ENCODE peak calls at places on chromosomes 13 and 19, in four cellular contexts. E is stimulated activated CD4-positive, alpha-beta T cell treated with anti-CD3 and anti-CD28 coated beads, Interleukin-2, amount 100 ng/mL, for 48 hours; K is endothelial cell; Y is GM19239. C is an unnamed sample.

GRCh38 chr13:48748681-48749080 is 95.0 kb downstream of the CYSLTR2 start:
- DNase-seq in K (no peak), Y (no peak), E (no peak), C (no peak)

GRCh38 chr13:43303040-43303729 is 279.8 kb downstream of the DNAJC15 start:
- DNase-seq in E (no peak), Y (peak; percentile 15), K (peak; percentile 59), C (peak; percentile 73)

GRCh38 chr19:40687525-40688016 is 2.9 kb downstream of the NUMBL start:
- DNase-seq in K (no peak), E (no peak), Y (no peak), C (no peak)

GRCh38 chr13:45224181-45224580 is 23.3 kb upstream of the KCTD4 start:
- DNase-seq in K (no peak), E (no peak), Y (no peak), C (no peak)

GRCh38 chr19:39834287-39834841 is 402 bp upstream of the DYRK1B start:
- DNase-seq in E (no peak), K (no peak), Y (no peak), C (no peak)

GRCh38 chr19:30159636-30160035 is 212.5 kb upstream of the ZNF536 start:
- DNase-seq in Y (no peak), E (no peak), K (no peak), C (no peak)

GRCh38 chr19:45772130-45772880 is 3.3 kb upstream of the SIX5 start:
- DNase-seq in E (no peak), K (no peak), Y (no peak), C (no peak)

GRCh38 chr13:26133851-26134250 is 82.0 kb upstream of the SHISA2 start:
- DNase-seq in Y (no peak), E (no peak), K (no peak), C (no peak)

GRCh38 chr19:39038098-39038497 is 5.7 kb upstream of the FBXO27 start:
- DNase-seq in Y (no peak), K (peak; percentile 41), E (no peak), C (peak; percentile 83)

GRCh38 chr19:39411006-39411831 is 1.2 kb upstream of the PLEKHG2 start:
- DNase-seq in K (no peak), Y (no peak), E (no peak), C (no peak)

GRCh38 chr19:38290631-38291147 is 13.4 kb upstream of the C19orf33 start:
- DNase-seq in Y (no peak), K (no peak), E (no peak), C (no peak)

GRCh38 chr19:51783373-51783772 is 11.6 kb upstream of the FPR3 start:
- DNase-seq in K (peak; percentile 15), E (no peak), Y (no peak), C (no peak)

GRCh38 chr19:18279516-18280246 is 1.7 kb downstream of the JUND start:
- DNase-seq in Y (peak; percentile 96), E (peak; percentile 83), K (peak; percentile 86), C (peak; percentile 94)

GRCh38 chr13:102191951-102192461 is 209.8 kb downstream of the FGF14 start:
- DNase-seq in K (no peak), E (no peak), Y (no peak), C (no peak)

GRCh38 chr19:17346109-17346671 is 8.8 kb downstream of the GTPBP3 start:
- DNase-seq in K (peak; percentile 87), E (peak; percentile 88), Y (peak; percentile 87), C (peak; percentile 90)

GRCh38 chr19:48842744-48843162 is 6.5 kb upstream of the HSD17B14 start:
- DNase-seq in E (peak; percentile 46), Y (no peak), K (peak; percentile 60), C (peak; percentile 71)